ENCODE peak calls at places on chromosomes 13 and 19, in five cellular contexts. D is CD4-positive, alpha-beta T cell; L is BE2C; O is MM.1S; P is CD8-positive, alpha-beta T cell. J is an unnamed sample.

GRCh38 chr19:3369337-3370213 is 3.2 kb downstream of the NFIC start:
- DNase-seq in D (no peak), L (no peak), O (no peak), P (no peak), J (no peak)

GRCh38 chr13:21117104-21117809 is 55.9 kb upstream of the LATS2 start:
- DNase-seq in D (no peak), L (no peak), O (no peak), P (no peak), J (no peak)

GRCh38 chr19:13652810-13653590 is 111.3 kb upstream of the MRI1 start:
- DNase-seq in D (no peak), L (no peak), O (no peak), P (no peak), J (no peak)

GRCh38 chr19:48837081-48837524 is 812 bp upstream of the HSD17B14 start:
- DNase-seq in D (peak; percentile 62), L (peak; percentile 96), O (peak; percentile 40), P (peak; percentile 84), J (peak; percentile 74)

GRCh38 chr13:44271915-44272341 is 101.7 kb upstream of the SERP2 start:
- DNase-seq in D (no peak), L (peak; percentile 60), O (no peak), P (no peak), J (no peak)

GRCh38 chr13:24381539-24382265 is 72.3 kb downstream of the C1QTNF9 start:
- DNase-seq in D (no peak), L (no peak), O (no peak), P (no peak), J (no peak)

GRCh38 chr13:113637262-113638160 is 20.5 kb downstream of the ATP4B start:
- DNase-seq in D (no peak), L (peak; percentile 3), O (no peak), P (no peak), J (no peak)

GRCh38 chr19:3881272-3882040 is 971 bp downstream of the ATCAY start:
- DNase-seq in D (no peak), L (peak; percentile 34), O (no peak), P (no peak), J (no peak)

GRCh38 chr13:48636550-48636949 is 17.2 kb upstream of the CYSLTR2 start:
- DNase-seq in D (no peak), L (no peak), O (peak; percentile 67), P (no peak), J (no peak)

GRCh38 chr13:27274631-27275030 is 4.0 kb downstream of the RASL11A start:
- DNase-seq in D (no peak), L (no peak), O (no peak), P (no peak), J (no peak)

GRCh38 chr19:43078311-43078710 is 4.2 kb downstream of the PSG2 start:
- DNase-seq in D (no peak), L (no peak), O (no peak), P (no peak), J (no peak)

GRCh38 chr19:30319876-30320275 is 52.3 kb upstream of the ZNF536 start:
- DNase-seq in D (no peak), L (no peak), O (no peak), P (no peak), J (no peak)

GRCh38 chr19:42150940-42151339 is 18.7 kb upstream of the POU2F2 start:
- DNase-seq in D (no peak), L (no peak), O (no peak), P (no peak), J (no peak)

GRCh38 chr13:109214393-109214792 is 572.0 kb downstream of the IRS2 start:
- DNase-seq in D (no peak), L (no peak), O (no peak), P (no peak), J (no peak)

GRCh38 chr19:16441661-16442071 is 30.1 kb downstream of the EPS15L1 start:
- DNase-seq in D (no peak), L (peak; percentile 67), O (no peak), P (no peak), J (peak; percentile 32)

GRCh38 chr19:58183822-58184215 is 958 bp downstream of the ZNF274 start:
- DNase-seq in D (no peak), L (no peak), O (no peak), P (no peak), J (no peak)

GRCh38 chr13:98232456-98232855 is 55.4 kb upstream of the RNF113B start:
- DNase-seq in D (no peak), L (no peak), O (no peak), P (no peak), J (no peak)

GRCh38 chr19:3243851-3244700 is 19.6 kb downstream of the CELF5 start:
- DNase-seq in D (peak; percentile 48), L (no peak), O (peak; percentile 67), P (peak; percentile 59), J (peak; percentile 63)

GRCh38 chr19:13689050-13689449 is 75.3 kb upstream of the MRI1 start:
- DNase-seq in D (no peak), L (peak; percentile 51), O (no peak), P (no peak), J (no peak)

GRCh38 chr13:46578590-46578975 is 25.6 kb downstream of the LRCH1 start:
- DNase-seq in D (no peak), L (no peak), O (no peak), P (no peak), J (no peak)

GRCh38 chr19:40756502-40757110 is 5.6 kb downstream of the SNRPA start:
- DNase-seq in D (no peak), L (no peak), O (no peak), P (no peak), J (no peak)

GRCh38 chr13:85864963-85865530 is 65.8 kb upstream of the SLITRK6 start:
- DNase-seq in D (no peak), L (peak; percentile 46), O (peak; percentile 43), P (no peak), J (no peak)

GRCh38 chr19:44747739-44748425 is 626 bp upstream of the BCL3 start:
- DNase-seq in D (no peak), L (peak; percentile 83), O (no peak), P (peak; percentile 56), J (no peak)

GRCh38 chr13:60411464-60411863 is 14.4 kb downstream of the TDRD3 start:
- DNase-seq in D (no peak), L (no peak), O (no peak), P (no peak), J (no peak)

GRCh38 chr19:28884786-28885476 is 328.0 kb downstream of the UQCRFS1 start:
- DNase-seq in D (no peak), L (no peak), O (no peak), P (no peak), J (no peak)

GRCh38 chr19:39183100-39183499 is 13.7 kb upstream of the NCCRP1 start:
- DNase-seq in D (no peak), L (no peak), O (no peak), P (no peak), J (no peak)

GRCh38 chr13:80235131-80235530 is 105.8 kb downstream of the SPRY2 start:
- DNase-seq in D (no peak), L (no peak), O (no peak), P (no peak), J (no peak)

GRCh38 chr13:92224052-92224821 is 825.8 kb downstream of the GPC5 start:
- DNase-seq in D (no peak), L (no peak), O (peak; percentile 82), P (no peak), J (no peak)

GRCh38 chr19:3556978-3557460 is 367 bp downstream of the MFSD12 start:
- DNase-seq in D (peak; percentile 63), L (no peak), O (peak; percentile 61), P (peak; percentile 72), J (no peak)

GRCh38 chr19:58406818-58407657 is 1.4 kb upstream of the ZNF584 start:
- DNase-seq in D (no peak), L (no peak), O (no peak), P (no peak), J (no peak)

GRCh38 chr19:29378126-29378525 is 147.7 kb upstream of the VSTM2B start:
- DNase-seq in D (no peak), L (no peak), O (no peak), P (peak; percentile 32), J (peak; percentile 3)

GRCh38 chr19:48720613-48721296 is 1.2 kb upstream of the MAMSTR start:
- DNase-seq in D (peak; percentile 86), L (peak; percentile 99), O (peak; percentile 98), P (peak; percentile 90), J (peak; percentile 91)

GRCh38 chr19:19026299-19026971 is 6.9 kb downstream of the SUGP2 start:
- DNase-seq in D (no peak), L (no peak), O (no peak), P (no peak), J (no peak)
- TF ChIP-seq CTCF in D (no peak), L (peak; percentile 13), O (peak; percentile 10), P (no peak), J (no peak)

GRCh38 chr13:19958119-19959111 is at the start of gene ZMYM2:
- DNase-seq in D (peak; percentile 94), L (peak; percentile 99), O (peak; percentile 89), P (peak; percentile 99), J (peak; percentile 99)

GRCh38 chr13:19959831-19960672 is 1.5 kb downstream of the ZMYM2 start:
- DNase-seq in D (peak; percentile 75), L (peak; percentile 95), O (peak; percentile 87), P (peak; percentile 84), J (peak; percentile 61)

GRCh38 chr13:19955873-19956559 is 2.5 kb upstream of the ZMYM2 start:
- DNase-seq in D (no peak), L (no peak), O (no peak), P (no peak), J (no peak)

GRCh38 chr13:19959141-19959830 is 759 bp downstream of the ZMYM2 start:
- DNase-seq in D (peak; percentile 63), L (peak; percentile 72), O (peak; percentile 35), P (peak; percentile 81), J (peak; percentile 39)

GRCh38 chr13:19957320-19958118 is 1.0 kb upstream of the ZMYM2 start:
- DNase-seq in D (peak; percentile 69), L (peak; percentile 87), O (peak; percentile 59), P (peak; percentile 83), J (peak; percentile 63)
- TF ChIP-seq CTCF in D (peak; percentile 79), L (peak; percentile 74), O (peak; percentile 47), P (peak; percentile 78), J (peak; percentile 78)

GRCh38 chr13:94947392-94947791 is 235.0 kb upstream of the SOX21 start:
- DNase-seq in D (no peak), L (no peak), O (no peak), P (no peak), J (no peak)

GRCh38 chr13:94952787-94953186 is 240.4 kb upstream of the SOX21 start:
- DNase-seq in D (no peak), L (no peak), O (no peak), P (no peak), J (no peak)

GRCh38 chr13:94947965-94948371 is 235.6 kb upstream of the SOX21 start:
- DNase-seq in D (no peak), L (no peak), O (no peak), P (no peak), J (no peak)

DNA sequence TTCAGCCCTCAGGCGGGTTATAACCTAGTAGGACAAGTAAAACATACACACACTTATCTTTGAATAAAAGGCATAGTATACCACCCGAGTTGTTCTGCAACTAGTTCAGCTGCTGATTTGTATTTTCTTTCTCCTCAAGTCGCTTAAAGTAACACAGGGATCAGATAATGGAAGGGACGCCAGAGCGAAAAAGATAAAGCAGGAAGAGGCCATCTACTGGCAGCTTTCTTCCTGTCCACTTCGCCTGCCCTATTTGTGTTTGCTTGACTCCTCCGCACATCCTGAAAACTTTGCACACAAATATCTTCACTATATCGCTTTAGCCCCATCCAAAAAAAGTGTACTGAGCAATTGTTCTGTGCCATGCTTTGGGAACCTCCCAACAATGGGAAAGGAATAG is 238.0 kb upstream of the SOX21 start:
- DNase-seq in D (no peak), L (no peak), O (no peak), P (no peak), J (no peak)
- TF ChIP-seq CTCF in D (no peak), L (peak; percentile 29), O (no peak), P (no peak), J (no peak)

GRCh38 chr19:19421326-19421725 is 15.9 kb downstream of the GATAD2A start:
- DNase-seq in D (no peak), L (no peak), O (no peak), P (no peak), J (no peak)
- TF ChIP-seq CTCF in D (no peak), L (no peak), O (no peak), P (no peak), J (no peak)